ENCODE peak calls at places on chromosomes 13 and 19, in ten cellular contexts. O is psoas muscle; Y is NCI-H345; E is cortex of kidney; Z is stimulated activated CD4-positive, alpha-beta T cell treated with anti-CD3 and anti-CD28 coated beads, Interleukin-4, amount 100 ng/mL, for 48 hours; X is NT2/D1; J is pons; F is naive B cell; V is myocyte; H is H54. A is an unnamed sample.
A peak's percentile ranks its signal among the peaks of the same experiment; 100 is the strongest.

GRCh38 chr13:80157261-80157942 is 183.5 kb downstream of the SPRY2 start:
- DNase-seq in Z (no peak), H (no peak), E (no peak), O (no peak), V (no peak), J (no peak), F (no peak), X (no peak), Y (no peak), A (no peak)

GRCh38 chr19:50264483-50265186 is 61.2 kb downstream of the MYH14 start:
- DNase-seq in Z (no peak), J (no peak), V (no peak), O (no peak), F (no peak), E (no peak), X (no peak), H (no peak), Y (no peak), A (no peak)

GRCh38 chr13:48258002-48258401 is 25.0 kb downstream of the ITM2B start:
- DNase-seq in F (no peak), O (no peak), H (no peak), Y (no peak), X (no peak), V (no peak), E (no peak), Z (no peak), J (no peak), A (no peak)

GRCh38 chr19:30739394-30739793 is 367.2 kb downstream of the ZNF536 start:
- DNase-seq in Z (no peak), O (peak; percentile 61), F (no peak), E (no peak), Y (no peak), H (no peak), J (no peak), V (no peak), X (no peak), A (no peak)

GRCh38 chr19:41330946-41331678 is 21.1 kb downstream of the CCDC97 start:
- DNase-seq in J (no peak), F (no peak), H (no peak), V (no peak), Z (no peak), Y (no peak), O (peak; percentile 51), E (no peak), X (no peak), A (no peak)

GRCh38 chr19:41324921-41325639 is 15.1 kb downstream of the CCDC97 start:
- DNase-seq in J (peak; percentile 17), Y (no peak), H (peak; percentile 93), V (peak; percentile 64), F (no peak), X (no peak), E (no peak), O (peak; percentile 84), Z (no peak), A (no peak)

GRCh38 chr19:46975011-46975917 is 44.4 kb upstream of the NPAS1 start:
- DNase-seq in Z (no peak), X (no peak), J (no peak), O (no peak), Y (no peak), F (no peak), H (no peak), E (no peak), V (no peak), A (no peak)

GRCh38 chr19:15622991-15623390 is 8.0 kb downstream of the CYP4F8 start:
- DNase-seq in H (no peak), X (no peak), F (no peak), O (no peak), E (no peak), J (no peak), V (no peak), Y (no peak), Z (no peak), A (no peak)

GRCh38 chr19:48290341-48290922 is 20.6 kb downstream of the ZNF114 start:
- DNase-seq in F (no peak), J (no peak), Z (no peak), Y (no peak), V (no peak), X (peak; percentile 63), E (no peak), O (no peak), H (peak; percentile 59), A (no peak)

GRCh38 chr19:14554382-14554812 is 17.5 kb downstream of the NDUFB7 start:
- DNase-seq in Z (no peak), H (no peak), F (no peak), E (no peak), V (no peak), J (peak; percentile 65), X (no peak), O (no peak), Y (peak; percentile 32), A (peak; percentile 63)

GRCh38 chr19:28710278-28710677 is 502.7 kb downstream of the UQCRFS1 start:
- DNase-seq in H (no peak), O (no peak), X (peak; percentile 33), Z (no peak), Y (peak; percentile 91), V (peak; percentile 77), F (peak; percentile 27), J (peak; percentile 83), E (no peak), A (no peak)

GRCh38 chr19:2059422-2060201 is 8.6 kb upstream of the MKNK2 start:
- DNase-seq in F (no peak), V (peak; percentile 84), J (peak; percentile 75), Y (no peak), H (peak; percentile 78), O (peak; percentile 94), Z (no peak), X (no peak), E (no peak), A (peak; percentile 81)

GRCh38 chr19:11612816-11613511 is 15.7 kb downstream of the ZNF627 start:
- DNase-seq in V (no peak), Y (no peak), J (no peak), X (no peak), Z (no peak), F (no peak), E (no peak), H (no peak), O (no peak), A (no peak)

GRCh38 chr19:53774011-53774410 is 50.1 kb downstream of the NLRP12 start:
- DNase-seq in E (no peak), Z (no peak), V (no peak), H (no peak), F (no peak), J (no peak), X (no peak), Y (no peak), O (no peak), A (no peak)

GRCh38 chr19:30229524-30230174 is 142.5 kb upstream of the ZNF536 start:
- DNase-seq in F (no peak), Z (no peak), J (no peak), X (no peak), H (no peak), E (no peak), O (no peak), V (no peak), Y (no peak), A (peak; percentile 59)

GRCh38 chr19:53553865-53554791 is 16.2 kb downstream of the ZNF331 start:
- DNase-seq in X (no peak), H (peak; percentile 79), O (peak; percentile 95), F (peak; percentile 94), Z (peak; percentile 84), V (peak; percentile 81), E (no peak), Y (peak; percentile 84), J (peak; percentile 75), A (peak; percentile 88)

GRCh38 chr13:112756511-112756966 is 66.7 kb downstream of the ATP11A start:
- DNase-seq in Z (no peak), F (no peak), H (no peak), X (no peak), E (no peak), Y (peak; percentile 73), V (no peak), O (peak; percentile 42), J (no peak), A (no peak)

GRCh38 chr19:50313812-50314536 is 15.2 kb downstream of the KCNC3 start:
- DNase-seq in Z (no peak), X (no peak), F (no peak), E (no peak), V (no peak), O (no peak), Y (peak; percentile 41), J (no peak), H (no peak), A (no peak)

GRCh38 chr19:32901504-32902161 is 32.1 kb upstream of the SLC7A9 start:
- DNase-seq in Z (no peak), J (no peak), Y (no peak), H (no peak), F (no peak), O (no peak), X (no peak), V (peak; percentile 50), E (no peak), A (no peak)

GRCh38 chr13:44759723-44760360 is 183.7 kb upstream of the TSC22D1 start:
- DNase-seq in J (no peak), V (no peak), Z (no peak), E (no peak), H (no peak), X (no peak), O (peak; percentile 70), F (no peak), Y (peak; percentile 70), A (no peak)

GRCh38 chr19:55258476-55258827 is 365 bp downstream of the PPP6R1 start:
- DNase-seq in H (peak; percentile 68), X (no peak), F (no peak), V (no peak), Y (no peak), J (no peak), Z (no peak), O (no peak), E (no peak), A (no peak)

GRCh38 chr13:87057807-87058520 is 613.2 kb upstream of the SLITRK5 start:
- DNase-seq in E (no peak), H (no peak), J (no peak), V (peak; percentile 9), O (no peak), Z (no peak), Y (no peak), F (no peak), X (no peak), A (no peak)

GRCh38 chr13:75533866-75534265 is 3.8 kb downstream of the COMMD6 start:
- DNase-seq in H (no peak), O (no peak), E (no peak), Y (no peak), J (no peak), Z (no peak), V (no peak), X (no peak), F (no peak), A (no peak)